ENCODE peak calls at places on chromosomes 3 and 15, in ten cellular contexts. H is progenitor cell of endocrine pancreas; S is OCI-LY7; L is SK-MEL-5; Q is activated T-helper 9 cell treated with anti-CD3 and anti-CD28 coated beads, Interleukin-2, amount 50 U/mL, for 16 hours; D is SJCRH30; O is NCI-H1436; Y is activated T-cell treated with anti-CD3 and anti-CD28 coated beads, Interleukin-2, amount 50 U/mL, for 1 hour; K is C1 segment of cervical spinal cord; J is NCI-H1092. F is an unnamed sample.

GRCh38 chr3:29649815-29650547 is 369.1 kb downstream of the RBMS3 start:
- DNase-seq in S (no peak), D (peak), Y (no peak), O (no peak), J (no peak), K (no peak), Q (no peak), H (no peak), L (peak), F (peak)

GRCh38 chr3:195188530-195188917 is 82.4 kb downstream of the XXYLT1 start:
- DNase-seq in H (no peak), K (no peak), S (no peak), O (no peak), Q (no peak), Y (no peak), L (peak), J (no peak), D (no peak), F (no peak)

GRCh38 chr3:71924721-71925120 is 139.8 kb upstream of the PROK2 start:
- DNase-seq in L (peak), J (no peak), Y (no peak), O (no peak), Q (no peak), D (no peak), H (no peak), S (no peak), K (no peak), F (peak)

GRCh38 chr15:64951777-64952418 is 37.8 kb downstream of the SPG21 start:
- DNase-seq in Q (no peak), O (no peak), H (no peak), D (no peak), Y (no peak), L (no peak), K (no peak), S (no peak), J (no peak), F (no peak)

GRCh38 chr15:39202641-39203040 is 378.2 kb upstream of the THBS1 start:
- DNase-seq in L (no peak), O (no peak), K (no peak), J (no peak), D (no peak), Y (no peak), S (no peak), Q (no peak), H (no peak), F (no peak)

GRCh38 chr3:129344540-129345220 is 66.0 kb downstream of the HMCES start:
- DNase-seq in S (no peak), Q (no peak), L (no peak), H (no peak), K (no peak), D (no peak), O (no peak), Y (no peak), J (no peak), F (no peak)

GRCh38 chr3:23455084-23455483 is 252.0 kb downstream of the UBE2E2 start:
- DNase-seq in O (no peak), S (no peak), J (no peak), K (no peak), D (no peak), L (no peak), Q (no peak), Y (no peak), H (no peak), F (no peak)

GRCh38 chr3:190150681-190151080 is 30.0 kb upstream of the P3H2 start:
- DNase-seq in J (no peak), L (no peak), D (no peak), S (no peak), K (no peak), Y (no peak), O (no peak), H (no peak), Q (no peak), F (no peak)

GRCh38 chr15:52162260-52162659 is 28.9 kb downstream of the GNB5 start:
- DNase-seq in L (no peak), S (no peak), H (no peak), Y (no peak), J (no peak), O (no peak), D (no peak), Q (no peak), K (no peak), F (no peak)

GRCh38 chr3:186261638-186262037 is 100.4 kb downstream of the DGKG start:
- DNase-seq in H (no peak), O (peak), Q (no peak), J (peak), K (no peak), L (peak), S (peak), Y (no peak), D (no peak), F (no peak)

GRCh38 chr3:50318615-50319014 is 3.9 kb downstream of the HYAL2 start:
- DNase-seq in H (no peak), O (no peak), J (no peak), Y (no peak), S (no peak), K (no peak), D (no peak), L (no peak), Q (no peak), F (no peak)

GRCh38 chr15:90706394-90707327 is 10.5 kb upstream of the BLM start:
- DNase-seq in K (no peak), O (no peak), Q (no peak), Y (no peak), D (peak), S (no peak), H (no peak), L (peak), J (peak), F (no peak)

GRCh38 chr3:102037209-102037608 is 187.9 kb downstream of the NFKBIZ start:
- DNase-seq in Y (no peak), K (no peak), L (no peak), J (no peak), O (no peak), Q (no peak), D (no peak), H (no peak), S (no peak), F (no peak)